ENCODE peak calls at places on chromosomes 16 and 17, in five cellular contexts. U is ovary, G is OCI-LY7, F is nephron progenitor cell, B is A549. L is an unnamed sample.

GRCh38 chr17:52604105-52604504 is 445.6 kb upstream of the CA10 start:
- DNase-seq in U (no peak), G (no peak), F (no peak), B (no peak), L (no peak)

GRCh38 chr16:27792486-27793275 is 242.7 kb downstream of the KATNIP start:
- DNase-seq in U (no peak), G (no peak), F (no peak), B (no peak), L (no peak)

GRCh38 chr17:45333702-45334092 is 16.9 kb upstream of the MAP3K14 start:
- DNase-seq in U (no peak), G (no peak), F (no peak), B (no peak), L (no peak)

GRCh38 chr17:82882715-82883446 is 43.1 kb upstream of the ZNF750 start:
- DNase-seq in U (no peak), G (no peak), F (no peak), B (no peak), L (no peak)

GRCh38 chr17:49565948-49566491 is 9.7 kb upstream of the NXPH3 start:
- DNase-seq in U (peak; percentile 68), G (no peak), F (no peak), B (no peak), L (no peak)

GRCh38 chr16:86533076-86533475 is 22.0 kb downstream of the MTHFSD start:
- DNase-seq in U (no peak), G (no peak), F (no peak), B (no peak), L (no peak)

GRCh38 chr17:28953444-28954118 is 2.3 kb upstream of the PHF12 start:
- DNase-seq in U (peak; percentile 71), G (peak; percentile 70), F (peak; percentile 83), B (peak; percentile 68), L (peak; percentile 60)

GRCh38 chr17:40319651-40320550 is 10.9 kb downstream of the RARA start:
- DNase-seq in U (peak; percentile 69), G (no peak), F (no peak), B (no peak), L (no peak)

GRCh38 chr17:18247613-18248001 is 10.9 kb downstream of the FLII start:
- DNase-seq in U (peak; percentile 76), G (no peak), F (no peak), B (no peak), L (no peak)

GRCh38 chr17:59785091-59785799 is 77.8 kb downstream of the VMP1 start:
- DNase-seq in U (no peak), G (no peak), F (no peak), B (peak; percentile 71), L (no peak)

GRCh38 chr16:68297908-68298307 is 12.8 kb downstream of the SLC7A6OS start:
- DNase-seq in U (no peak), G (no peak), F (no peak), B (no peak), L (no peak)

DNA sequence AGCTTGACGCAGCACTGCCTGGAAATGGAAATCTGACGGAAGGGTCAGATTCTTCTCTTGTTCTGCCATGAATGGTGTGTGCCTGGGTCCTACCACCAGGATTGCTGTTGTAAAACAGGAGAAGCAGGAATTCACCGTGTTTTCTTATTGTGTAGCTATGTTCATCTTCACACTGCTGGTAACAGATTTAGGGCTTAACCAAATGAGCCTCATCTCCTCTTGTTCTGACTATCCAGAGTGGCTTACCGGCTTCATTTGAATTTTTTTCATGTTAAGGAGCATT is 97.3 kb upstream of the CHMP6 start:
- DNase-seq in U (no peak), G (no peak), F (no peak), B (peak; percentile 22), L (no peak)
- TF ChIP-seq CTCF in U (no peak), G (no peak), F (no peak), B (no peak), L (no peak)

DNA sequence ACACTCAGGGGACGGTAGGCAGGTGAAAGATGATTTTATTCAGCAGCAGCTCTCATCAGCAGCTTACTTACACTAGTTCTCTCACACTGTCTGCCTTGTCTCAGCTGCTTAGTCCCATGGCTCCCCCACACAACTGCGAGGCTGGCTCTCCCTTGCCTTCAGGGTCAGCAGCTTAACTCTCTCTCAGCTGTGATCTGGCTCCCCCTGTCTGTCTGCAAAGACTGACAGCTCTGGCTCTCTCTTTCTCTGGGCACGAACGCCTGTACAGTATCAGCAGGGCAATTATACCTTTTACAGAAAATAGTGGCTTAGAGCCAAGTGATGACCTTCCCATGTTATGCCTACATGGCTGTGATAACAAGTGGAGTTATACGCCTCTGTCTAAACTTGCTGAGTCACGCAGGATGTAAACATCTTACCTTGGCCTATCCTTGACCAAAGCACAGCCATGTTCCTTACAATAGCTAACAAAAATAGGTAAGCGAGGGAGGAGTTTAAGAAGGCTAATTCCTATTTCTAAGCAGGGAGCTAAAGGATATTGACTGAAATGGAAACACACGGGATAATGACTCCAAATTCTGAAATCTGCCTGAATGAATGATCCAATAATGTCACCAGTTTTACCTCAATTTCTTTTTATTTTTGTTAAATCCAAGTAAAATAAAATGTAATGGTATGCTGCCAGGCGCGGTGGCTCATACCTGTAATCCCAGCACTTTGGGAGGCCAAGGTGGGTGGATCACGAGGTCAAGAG is 1.1 kb upstream of the NDUFAB1 start:
- DNase-seq in U (no peak), G (peak; percentile 83), F (peak; percentile 18), B (peak; percentile 67), L (peak; percentile 59)
- TF ChIP-seq CTCF in U (no peak), G (peak; percentile 79), F (no peak), B (peak; percentile 14), L (peak; percentile 56)

GRCh38 chr16:10519929-10520868 is 60.2 kb downstream of the EMP2 start:
- DNase-seq in U (no peak), G (no peak), F (no peak), B (peak; percentile 70), L (no peak)

GRCh38 chr16:10520869-10521578 is 59.4 kb downstream of the EMP2 start:
- DNase-seq in U (no peak), G (no peak), F (no peak), B (no peak), L (no peak)

GRCh38 chr16:10519297-10519696 is 61.1 kb downstream of the EMP2 start:
- DNase-seq in U (no peak), G (no peak), F (no peak), B (no peak), L (no peak)

GRCh38 chr16:10523025-10523424 is 57.4 kb downstream of the EMP2 start:
- DNase-seq in U (no peak), G (no peak), F (no peak), B (no peak), L (no peak)

GRCh38 chr16:10521681-10522274 is 58.6 kb downstream of the EMP2 start:
- DNase-seq in U (peak; percentile 70), G (peak; percentile 70), F (peak; percentile 60), B (peak; percentile 69), L (peak; percentile 72)
- TF ChIP-seq CTCF in U (peak; percentile 70), G (peak; percentile 91), F (peak; percentile 88), B (peak; percentile 67), L (peak; percentile 65)

GRCh38 chr17:66850692-66851091 is 15.8 kb downstream of the CACNG5 start:
- DNase-seq in U (no peak), G (no peak), F (no peak), B (no peak), L (no peak)

GRCh38 chr17:66849851-66850580 is 15.1 kb downstream of the CACNG5 start:
- DNase-seq in U (no peak), G (no peak), F (no peak), B (no peak), L (no peak)

GRCh38 chr17:66860204-66860603 is 25.3 kb downstream of the CACNG5 start:
- DNase-seq in U (no peak), G (no peak), F (no peak), B (no peak), L (no peak)

GRCh38 chr17:66858182-66859083 is 23.5 kb downstream of the CACNG5 start:
- DNase-seq in U (no peak), G (no peak), F (no peak), B (no peak), L (no peak)

GRCh38 chr17:66855204-66855603 is 20.3 kb downstream of the CACNG5 start:
- DNase-seq in U (no peak), G (no peak), F (no peak), B (no peak), L (no peak)
- TF ChIP-seq CTCF in U (no peak), G (peak; percentile 66), F (no peak), B (peak; percentile 16), L (peak; percentile 38)

L was measured in GM13977.